ENCODE peak calls at places on chromosomes 3 and 15, in four cellular contexts. X is uterus; O is naive thymus-derived CD4-positive, alpha-beta T cell; F is CD4-positive, CD25-positive, alpha-beta regulatory T cell. Y is an unnamed sample.

GRCh38 chr3:144415492-144415891 is 443.9 kb downstream of the DIPK2A start:
- DNase-seq in X (no peak), O (no peak), F (no peak), Y (no peak)

GRCh38 chr3:50248387-50248786 is 12.4 kb downstream of the GNAI2 start:
- DNase-seq in X (no peak), O (no peak), F (no peak), Y (no peak)

GRCh38 chr3:161348791-161349400 is 22.4 kb downstream of the SPTSSB start:
- DNase-seq in X (no peak), O (no peak), F (no peak), Y (no peak)

GRCh38 chr3:29486087-29486486 is 205.2 kb downstream of the RBMS3 start:
- DNase-seq in X (no peak), O (no peak), F (no peak), Y (no peak)

GRCh38 chr3:43180027-43180426 is 74.1 kb upstream of the POMGNT2 start:
- DNase-seq in X (no peak), O (peak; percentile 50), F (peak; percentile 54), Y (no peak)

GRCh38 chr15:61227269-61228024 is 1.7 kb downstream of the RORA start:
- DNase-seq in X (peak; percentile 17), O (no peak), F (no peak), Y (no peak)

GRCh38 chr3:164515256-164515655 is 563.0 kb downstream of the SI start:
- DNase-seq in X (no peak), O (no peak), F (no peak), Y (no peak)

GRCh38 chr3:6315906-6316305 is 545.0 kb upstream of the GRM7 start:
- DNase-seq in X (no peak), O (no peak), F (no peak), Y (no peak)

GRCh38 chr3:98712726-98713125 is 50.4 kb upstream of the ST3GAL6 start:
- DNase-seq in X (no peak), O (no peak), F (no peak), Y (no peak)

GRCh38 chr15:75107905-75108838 is 84.8 kb downstream of the PPCDC start:
- DNase-seq in X (no peak), O (no peak), F (peak; percentile 25), Y (peak; percentile 20)

GRCh38 chr3:141440942-141441341 is 45.9 kb upstream of the RASA2 start:
- DNase-seq in X (no peak), O (no peak), F (no peak), Y (no peak)

GRCh38 chr3:188807002-188807401 is 364.8 kb upstream of the TPRG1 start:
- DNase-seq in X (no peak), O (no peak), F (no peak), Y (no peak)

GRCh38 chr3:143001034-143001368 is 369 bp upstream of the U2SURP start:
- DNase-seq in X (no peak), O (no peak), F (no peak), Y (no peak)

GRCh38 chr15:50906954-50907865 is 1.3 kb upstream of the AP4E1 start:
- DNase-seq in X (no peak), O (peak; percentile 81), F (peak; percentile 84), Y (peak; percentile 75)

GRCh38 chr15:101124731-101125558 is 126.9 kb downstream of the CHSY1 start:
- DNase-seq in X (no peak), O (no peak), F (no peak), Y (no peak)

GRCh38 chr3:31536417-31536991 is 3.8 kb downstream of the STT3B start:
- DNase-seq in X (no peak), O (no peak), F (peak; percentile 31), Y (no peak)

GRCh38 chr3:32238816-32239637 is 547 bp downstream of the CMTM8 start:
- DNase-seq in X (peak; percentile 22), O (peak; percentile 21), F (peak; percentile 46), Y (no peak)

GRCh38 chr15:39417766-39418165 is 163.1 kb upstream of the THBS1 start:
- DNase-seq in X (no peak), O (no peak), F (no peak), Y (no peak)

GRCh38 chr15:60520825-60521368 is 42.0 kb upstream of the ICE2 start:
- DNase-seq in X (peak; percentile 72), O (peak; percentile 50), F (peak; percentile 79), Y (peak; percentile 52)

GRCh38 chr15:92810418-92811138 is 89.5 kb upstream of the CHD2 start:
- DNase-seq in X (peak; percentile 85), O (no peak), F (no peak), Y (no peak)

GRCh38 chr3:129383292-129383860 is 45.1 kb downstream of the EFCAB12 start:
- DNase-seq in X (peak; percentile 54), O (no peak), F (peak; percentile 43), Y (no peak)

DNA sequence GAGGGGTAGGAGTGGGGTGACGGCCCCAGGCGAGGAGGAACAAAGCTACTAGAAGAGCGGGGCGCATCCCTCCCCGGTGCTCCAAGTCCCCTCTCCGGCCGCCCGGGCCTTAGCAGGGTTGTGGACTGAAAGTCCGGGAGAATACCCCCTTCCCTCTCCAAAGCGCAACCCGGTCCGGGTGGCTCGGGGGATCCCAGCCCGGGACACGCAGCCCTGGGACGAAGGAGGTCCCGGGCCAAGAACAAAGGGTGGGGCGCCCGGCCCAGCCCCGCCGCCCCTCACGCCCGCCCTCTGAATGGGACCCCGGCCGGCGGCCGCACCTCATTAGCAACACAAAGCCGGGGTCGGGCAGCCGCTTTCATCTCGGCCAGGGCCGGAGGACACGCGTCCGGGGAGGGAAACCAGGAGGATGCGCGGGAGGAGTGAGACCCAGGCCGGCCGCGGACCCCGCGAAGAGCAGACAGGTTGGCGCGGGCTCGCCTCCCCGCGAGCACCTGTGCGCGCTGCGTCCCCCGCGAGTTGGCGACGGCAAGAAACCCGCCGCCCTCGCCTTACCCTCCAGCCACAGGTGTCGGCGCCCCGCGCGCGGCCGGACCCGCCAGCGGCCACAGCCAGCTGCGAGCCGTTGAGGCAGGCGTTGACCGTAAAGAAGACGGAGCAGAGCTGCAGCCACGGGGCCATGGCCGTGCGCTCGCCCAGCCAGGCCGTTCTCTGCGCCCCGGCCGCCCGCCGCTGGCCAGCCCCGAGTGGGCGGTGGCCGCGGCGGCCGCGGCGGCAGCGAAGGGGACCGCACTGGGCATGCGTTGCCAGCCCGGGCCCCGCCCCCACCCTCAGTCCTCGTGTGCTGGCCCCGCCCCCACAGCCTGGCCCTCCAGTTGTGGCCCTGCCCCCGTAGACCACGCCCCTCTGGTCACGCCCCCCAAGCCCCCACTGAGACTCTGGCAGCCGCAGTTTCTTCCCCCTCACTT is at the start of gene IL17RD:
- DNase-seq in X (peak; percentile 88), O (no peak), F (no peak), Y (peak; percentile 10)
- H3K4me1 ChIP-seq in X (peaks cover 19% of the 10 kb centered on the region), O (no peaks in the 10 kb centered on the region), F (peaks cover 19% of the 10 kb centered on the region), Y (peaks cover 12% of the 10 kb centered on the region)

GRCh38 chr3:71704915-71705314 is 20.3 kb downstream of the EIF4E3 start:
- DNase-seq in X (no peak), O (no peak), F (no peak), Y (no peak)
- H3K4me1 ChIP-seq in X (no peaks in the 10 kb centered on the region), O (peaks cover 33% of the 10 kb centered on the region), F (peaks cover 55% of the 10 kb centered on the region), Y (peaks cover 28% of the 10 kb centered on the region)

GRCh38 chr3:10193692-10194327 is 29.1 kb downstream of the IRAK2 start:
- DNase-seq in X (no peak), O (no peak), F (no peak), Y (no peak)
- H3K4me1 ChIP-seq in X (peaks cover 20% of the 10 kb centered on the region), O (peaks cover 84% of the 10 kb centered on the region), F (peaks cover 85% of the 10 kb centered on the region), Y (peaks cover 91% of the 10 kb centered on the region)

GRCh38 chr3:187185759-187186158 is 11.5 kb upstream of the RTP1 start:
- DNase-seq in X (no peak), O (no peak), F (no peak), Y (no peak)
- H3K4me1 ChIP-seq in X (no peaks in the 10 kb centered on the region), O (no peaks in the 10 kb centered on the region), F (no peaks in the 10 kb centered on the region), Y (no peaks in the 10 kb centered on the region)

DNA sequence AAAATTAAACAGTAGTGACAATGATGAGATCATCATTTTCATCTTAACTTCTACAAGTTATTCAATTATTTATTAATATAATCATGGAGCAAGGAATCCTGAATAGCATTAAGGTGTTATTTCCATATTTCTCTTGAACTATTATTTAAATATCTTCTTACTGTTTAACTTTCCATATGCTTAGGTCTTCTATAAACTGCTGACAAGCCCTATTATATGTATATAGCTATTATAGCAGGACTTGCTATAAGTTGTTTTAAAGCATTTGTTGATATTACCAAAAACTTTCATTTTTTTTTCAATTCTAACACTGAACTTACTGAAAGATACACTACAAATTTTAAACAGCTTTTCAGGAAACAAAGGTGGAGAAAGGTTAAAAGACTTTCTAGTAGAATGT is 76.7 kb downstream of the PLD1 start:
- DNase-seq in X (no peak), O (no peak), F (no peak), Y (no peak)
- H3K4me1 ChIP-seq in X (no peaks in the 10 kb centered on the region), O (no peaks in the 10 kb centered on the region), F (no peaks in the 10 kb centered on the region), Y (no peaks in the 10 kb centered on the region)

DNA sequence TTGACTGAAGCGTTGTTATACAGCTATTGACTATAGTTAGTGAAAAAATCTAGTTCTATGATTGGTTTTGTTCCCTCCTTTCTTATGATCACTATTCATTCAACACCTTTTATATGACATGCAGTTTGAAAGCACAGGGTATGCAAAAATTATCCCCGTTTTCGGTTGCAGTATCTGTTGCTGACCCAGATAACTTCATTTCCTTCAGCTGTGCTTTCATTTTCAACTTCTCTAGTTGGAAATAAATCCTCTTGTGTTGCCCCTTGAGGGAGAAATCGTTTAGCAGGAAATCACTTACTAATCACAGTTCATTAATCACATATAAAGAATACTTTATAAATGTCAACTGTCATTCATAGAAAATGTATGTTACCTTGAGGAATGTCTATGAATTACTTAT is 55.1 kb downstream of the MBNL1 start:
- DNase-seq in X (no peak), O (no peak), F (peak; percentile 35), Y (no peak)
- H3K4me1 ChIP-seq in X (peaks cover 5% of the 10 kb centered on the region), O (peaks cover 52% of the 10 kb centered on the region), F (peaks cover 73% of the 10 kb centered on the region), Y (peaks cover 29% of the 10 kb centered on the region)

GRCh38 chr3:186849392-186849975 is 7.0 kb downstream of the ADIPOQ start:
- DNase-seq in X (no peak), O (peak; percentile 51), F (peak; percentile 72), Y (no peak)

GRCh38 chr3:186854146-186854545 is 11.6 kb downstream of the ADIPOQ start:
- DNase-seq in X (no peak), O (no peak), F (no peak), Y (no peak)

GRCh38 chr3:186854954-186855353 is 12.4 kb downstream of the ADIPOQ start:
- DNase-seq in X (no peak), O (no peak), F (no peak), Y (no peak)

GRCh38 chr3:186857743-186858142 is 15.2 kb downstream of the ADIPOQ start:
- DNase-seq in X (no peak), O (no peak), F (no peak), Y (no peak)

DNA sequence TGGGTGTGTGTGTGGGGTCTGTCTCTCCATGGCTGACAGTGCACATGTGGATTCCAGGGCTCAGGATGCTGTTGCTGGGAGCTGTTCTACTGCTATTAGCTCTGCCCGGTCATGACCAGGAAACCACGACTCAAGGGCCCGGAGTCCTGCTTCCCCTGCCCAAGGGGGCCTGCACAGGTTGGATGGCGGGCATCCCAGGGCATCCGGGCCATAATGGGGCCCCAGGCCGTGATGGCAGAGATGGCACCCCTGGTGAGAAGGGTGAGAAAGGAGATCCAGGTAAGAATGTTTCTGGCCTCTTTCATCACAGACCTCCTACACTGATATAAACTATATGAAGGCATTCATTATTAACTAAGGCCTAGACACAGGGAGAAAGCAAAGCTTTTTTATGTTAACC is 10.5 kb downstream of the ADIPOQ start:
- DNase-seq in X (no peak), O (no peak), F (no peak), Y (no peak)
- H3K4me1 ChIP-seq in X (no peaks in the 10 kb centered on the region), O (peaks cover 7% of the 10 kb centered on the region), F (peaks cover 3% of the 10 kb centered on the region), Y (no peaks in the 10 kb centered on the region)

DNA sequence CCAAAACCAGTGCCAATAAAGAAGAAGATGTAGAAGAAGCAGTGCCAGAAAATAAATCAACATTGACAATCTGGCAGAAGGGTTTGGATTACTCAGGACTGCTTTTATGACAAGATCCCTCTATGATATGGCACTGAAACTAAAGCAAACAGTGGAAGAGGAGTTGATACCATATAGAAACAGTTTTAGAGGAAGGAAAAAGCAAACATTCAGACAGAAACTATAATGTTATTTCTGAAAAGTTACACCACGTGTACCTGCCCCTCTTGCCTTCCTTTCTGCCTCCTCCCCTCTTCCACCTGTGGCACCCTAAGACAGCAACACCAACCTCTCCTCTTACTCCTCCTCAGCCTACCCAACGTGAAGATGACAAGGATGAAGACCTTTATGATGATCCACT is 63.0 kb downstream of the SFMBT1 start:
- DNase-seq in X (no peak), O (peak; percentile 37), F (peak; percentile 26), Y (no peak)
- H3K4me1 ChIP-seq in X (no peaks in the 10 kb centered on the region), O (peaks cover 16% of the 10 kb centered on the region), F (peaks cover 19% of the 10 kb centered on the region), Y (peaks cover 8% of the 10 kb centered on the region)

Y was measured in effector memory CD4-positive, alpha-beta T cell.